ENCODE peak calls at places on chromosomes 4 and X, in seven cellular contexts. F is left ventricle myocardium inferior, A is caudate nucleus, I is NAMALWA, D is sigmoid colon, W is aorta, B is mesendoderm. V is an unnamed sample.

GRCh38 chr4:100569196-100569595 is 51.4 kb upstream of the EMCN start:
- DNase-seq in I (no peak), B (no peak), A (no peak), D (no peak), F (no peak), W (no peak), V (peak)

GRCh38 chr4:26238782-26239647 is 81.8 kb upstream of the RBPJ start:
- DNase-seq in B (peak), F (no peak), A (no peak), D (no peak), I (no peak), W (no peak), V (no peak)

GRCh38 chrX:116667346-116667745 is 204.6 kb upstream of the CT83 start:
- DNase-seq in I (no peak), A (no peak), D (no peak), B (peak), W (no peak), F (no peak), V (no peak)

GRCh38 chrX:19642517-19643109 is 127.3 kb upstream of the MAP3K15 start:
- DNase-seq in W (no peak), I (no peak), A (no peak), B (no peak), F (no peak), D (no peak), V (peak)

GRCh38 chrX:15475021-15475420 is 18.1 kb downstream of the PIR start:
- DNase-seq in D (no peak), A (no peak), I (no peak), F (no peak), B (no peak), W (no peak), V (no peak)

GRCh38 chr4:7876096-7876993 is 63.3 kb downstream of the AFAP1 start:
- DNase-seq in B (peak), A (no peak), I (peak), D (peak), W (no peak), F (no peak), V (no peak)

GRCh38 chrX:1242901-1243402 is 25.7 kb upstream of the CSF2RA start:
- DNase-seq in F (no peak), W (peak), D (no peak), I (no peak), B (peak), A (no peak), V (peak)

GRCh38 chr4:47791978-47792377 is 45.9 kb downstream of the CORIN start:
- DNase-seq in I (no peak), W (no peak), B (no peak), F (no peak), D (no peak), A (no peak), V (no peak)

GRCh38 chrX:42930951-42931350 is 153.0 kb upstream of the PPP1R2C start:
- DNase-seq in F (no peak), D (no peak), A (no peak), B (no peak), W (no peak), I (no peak), V (no peak)

GRCh38 chrX:30039768-30040167 is 175.6 kb upstream of the MAGEB2 start:
- DNase-seq in W (no peak), D (no peak), I (no peak), A (no peak), F (no peak), B (no peak), V (no peak)

GRCh38 chr4:176271749-176272148 is 2.7 kb upstream of the ASB5 start:
- DNase-seq in F (no peak), A (no peak), D (no peak), W (no peak), B (no peak), I (no peak), V (no peak)

GRCh38 chr4:29390921-29391320 is 1329.2 kb upstream of the PCDH7 start:
- DNase-seq in D (no peak), F (no peak), W (no peak), B (no peak), I (no peak), A (no peak), V (no peak)

GRCh38 chr4:94451051-94451404 is 714 bp upstream of the PDLIM5 start:
- DNase-seq in W (no peak), I (no peak), B (no peak), D (no peak), A (no peak), F (no peak), V (no peak)

V was measured in GM06990.